ENCODE peak calls at places on chromosomes 11 and 22, in four cellular contexts. One of them, this sample, is unnamed.

GRCh38 chr11:108647701-108648527 is 17.0 kb upstream of the DDX10 start:
- DNase-seq in HepG2: peak; percentile 50
- DNase-seq in H1: peak; percentile 64
- DNase-seq in GM12878: no peak
- DNase-seq in this sample: peak; percentile 60

GRCh38 chr11:57313071-57313787 is 11.5 kb downstream of the TNKS1BP1 start:
- DNase-seq in H1: no peak
- DNase-seq in GM12878: no peak
- DNase-seq in HepG2: no peak
- DNase-seq in this sample: no peak

GRCh38 chr11:326842-327580 is 6.4 kb upstream of the IFITM3 start:
- DNase-seq in H1: no peak
- DNase-seq in HepG2: peak; percentile 36
- DNase-seq in GM12878: peak; percentile 96
- DNase-seq in this sample: no peak

GRCh38 chr11:1165256-1166041 is 7.7 kb downstream of the MUC5AC start:
- DNase-seq in H1: no peak
- DNase-seq in GM12878: no peak
- DNase-seq in HepG2: no peak
- DNase-seq in this sample: no peak

GRCh38 chr22:41361716-41362310 is 19.9 kb upstream of the TEF start:
- DNase-seq in GM12878: no peak
- DNase-seq in H1: no peak
- DNase-seq in HepG2: no peak
- DNase-seq in this sample: no peak

GRCh38 chr22:25651332-25651731 is 86.9 kb downstream of the GRK3 start:
- DNase-seq in HepG2: no peak
- DNase-seq in GM12878: no peak
- DNase-seq in H1: no peak
- DNase-seq in this sample: no peak

GRCh38 chr11:18392434-18393321 is 1.7 kb upstream of the LDHA start:
- DNase-seq in H1: no peak
- DNase-seq in HepG2: no peak
- DNase-seq in GM12878: no peak
- DNase-seq in this sample: no peak

GRCh38 chr11:134685981-134686380 is 273.9 kb upstream of the B3GAT1 start:
- DNase-seq in GM12878: no peak
- DNase-seq in HepG2: no peak
- DNase-seq in H1: no peak
- DNase-seq in this sample: no peak

GRCh38 chr11:83629775-83630174 is 343.6 kb upstream of the CCDC90B start:
- DNase-seq in HepG2: no peak
- DNase-seq in H1: no peak
- DNase-seq in GM12878: no peak
- DNase-seq in this sample: no peak

GRCh38 chr22:30226192-30226832 is 20.2 kb downstream of the LIF start:
- DNase-seq in GM12878: no peak
- DNase-seq in H1: no peak
- DNase-seq in HepG2: peak; percentile 44
- DNase-seq in this sample: no peak

GRCh38 chr11:69076129-69076791 is 27.5 kb downstream of the TPCN2 start:
- DNase-seq in HepG2: no peak
- DNase-seq in H1: no peak
- DNase-seq in GM12878: no peak
- DNase-seq in this sample: no peak

GRCh38 chr22:49307870-49308269 is 519.8 kb downstream of the BRD1 start:
- DNase-seq in HepG2: no peak
- DNase-seq in H1: no peak
- DNase-seq in GM12878: no peak
- DNase-seq in this sample: no peak

GRCh38 chr11:12237381-12237784 is 127.0 kb downstream of the MICAL2 start:
- DNase-seq in GM12878: no peak
- DNase-seq in H1: no peak
- DNase-seq in HepG2: no peak
- DNase-seq in this sample: no peak

GRCh38 chr11:32172771-32173170 is 81.9 kb downstream of the RCN1 start:
- DNase-seq in H1: no peak
- DNase-seq in GM12878: no peak
- DNase-seq in HepG2: no peak
- DNase-seq in this sample: no peak

GRCh38 chr11:28209906-28210305 is 101.7 kb downstream of the METTL15 start:
- DNase-seq in HepG2: no peak
- DNase-seq in GM12878: no peak
- DNase-seq in H1: no peak
- DNase-seq in this sample: no peak

GRCh38 chr11:22407899-22408298 is 69.7 kb downstream of the SLC17A6 start:
- DNase-seq in HepG2: no peak
- DNase-seq in GM12878: no peak
- DNase-seq in H1: no peak
- DNase-seq in this sample: no peak

GRCh38 chr11:70547386-70547785 is 149.1 kb downstream of the CTTN start:
- DNase-seq in HepG2: no peak
- DNase-seq in GM12878: no peak
- DNase-seq in H1: no peak
- DNase-seq in this sample: no peak
- H3K9me3 ChIP-seq in HepG2: no peaks in the 10 kb centered on the region
- H3K9me3 ChIP-seq in GM12878: no peaks in the 10 kb centered on the region
- H3K9me3 ChIP-seq in H1: no peaks in the 10 kb centered on the region
- H3K9me3 ChIP-seq in this sample: no peaks in the 10 kb centered on the region

GRCh38 chr11:118908931-118909618 is 16.7 kb downstream of the BCL9L start:
- DNase-seq in HepG2: no peak
- DNase-seq in H1: no peak
- DNase-seq in GM12878: no peak
- DNase-seq in this sample: no peak

GRCh38 chr11:118911113-118911879 is 14.4 kb downstream of the BCL9L start:
- DNase-seq in GM12878: no peak
- DNase-seq in HepG2: peak; percentile 83
- DNase-seq in H1: no peak
- DNase-seq in this sample: no peak

GRCh38 chr11:118911880-118912741 is 13.6 kb downstream of the BCL9L start:
- DNase-seq in GM12878: no peak
- DNase-seq in H1: no peak
- DNase-seq in HepG2: peak; percentile 83
- DNase-seq in this sample: no peak

GRCh38 chr11:118909619-118910308 is 16.0 kb downstream of the BCL9L start:
- DNase-seq in GM12878: no peak
- DNase-seq in H1: no peak
- DNase-seq in HepG2: no peak
- DNase-seq in this sample: no peak

GRCh38 chr11:118910309-118911112 is 15.2 kb downstream of the BCL9L start:
- DNase-seq in HepG2: peak; percentile 75
- DNase-seq in H1: no peak
- DNase-seq in GM12878: no peak
- DNase-seq in this sample: no peak
- H3K4me3 ChIP-seq in HepG2: peak overlapping the region; percentile 62
- H3K4me3 ChIP-seq in H1: peak overlapping the region; percentile 47
- H3K4me3 ChIP-seq in GM12878: no peak overlapping the region
- H3K4me3 ChIP-seq in this sample: peak overlapping the region; percentile 77

DNA sequence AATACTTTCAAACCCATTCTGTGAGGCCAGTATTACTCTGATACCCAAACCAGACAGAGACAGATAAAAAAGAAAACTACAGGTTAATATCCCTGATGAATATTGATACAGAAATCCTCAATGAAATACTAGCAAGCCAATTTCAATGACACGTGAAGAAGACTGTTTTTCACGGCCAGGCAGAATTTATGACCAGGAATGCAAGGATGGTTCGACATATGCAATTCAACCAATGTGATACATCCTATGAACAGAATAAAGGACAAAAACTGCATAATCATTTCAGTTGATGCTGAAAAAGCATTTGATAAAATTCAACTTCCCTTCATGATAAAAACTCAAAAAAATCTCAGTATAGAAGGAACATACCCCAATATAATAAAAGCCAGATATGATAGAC is 44.5 kb downstream of the SLC22A24 start:
- DNase-seq in GM12878: no peak
- DNase-seq in H1: no peak
- DNase-seq in HepG2: no peak
- DNase-seq in this sample: no peak
- TF ChIP-seq SUZ12 in GM12878: no peak
- TF ChIP-seq SUZ12 in H1: no peak
- TF ChIP-seq SUZ12 in HepG2: no peak
- TF ChIP-seq SUZ12 in this sample: no peak

DNA sequence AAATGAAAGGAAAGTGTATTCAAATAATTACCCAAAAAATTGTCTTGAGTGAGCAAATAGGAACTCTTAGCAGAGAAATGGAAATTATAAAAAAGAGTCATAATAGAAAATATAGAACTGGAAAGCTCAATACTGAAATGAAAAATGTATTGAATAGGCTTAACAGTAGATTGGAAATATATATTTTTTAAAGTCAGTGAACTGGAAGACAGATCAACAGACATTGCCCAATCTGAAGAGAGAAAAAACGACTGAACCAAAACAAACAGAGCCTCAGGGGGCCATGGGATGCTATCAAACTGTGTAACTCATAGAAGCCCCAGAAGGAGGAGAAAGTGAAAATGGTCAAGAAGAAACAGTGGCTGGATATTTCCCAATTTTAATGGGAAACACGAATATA is 32.6 kb downstream of the TBX1 start:
- DNase-seq in H1: no peak
- DNase-seq in HepG2: no peak
- DNase-seq in GM12878: no peak
- DNase-seq in this sample: no peak
- H3K9me3 ChIP-seq in H1: no peaks in the 10 kb centered on the region
- H3K9me3 ChIP-seq in HepG2: no peaks in the 10 kb centered on the region
- H3K9me3 ChIP-seq in GM12878: no peaks in the 10 kb centered on the region
- H3K9me3 ChIP-seq in this sample: no peaks in the 10 kb centered on the region

GRCh38 chr22:50471962-50472361 is 2.9 kb downstream of the SBF1 start:
- DNase-seq in GM12878: no peak
- DNase-seq in HepG2: no peak
- DNase-seq in H1: no peak
- DNase-seq in this sample: no peak
- H3K4me3 ChIP-seq in GM12878: no peak overlapping the region
- H3K4me3 ChIP-seq in HepG2: no peak overlapping the region
- H3K4me3 ChIP-seq in H1: no peak overlapping the region
- H3K4me3 ChIP-seq in this sample: no peak overlapping the region